ENCODE peak calls at places on chromosomes 11 and 22, in nine cellular contexts. One of them, this sample, is unnamed.
A peak's percentile ranks its signal among the peaks of the same experiment; 100 is the strongest.

GRCh38 chr11:62669420-62670161 is 1.9 kb upstream of the UQCC3 start:
- DNase-seq in KBM-7: no peak
- DNase-seq in Right ventricle myocardium superior: no peak
- DNase-seq in activated CD4-positive, CD25-positive, alpha-beta regulatory T cell: no peak
- DNase-seq in H54: no peak
- DNase-seq in cardiac muscle cell: no peak
- DNase-seq in body of pancreas: peak; percentile 65
- DNase-seq in NCI-H1105: no peak
- DNase-seq in Daoy: no peak
- DNase-seq in this sample: no peak

GRCh38 chr22:43625242-43625641 is 186.9 kb downstream of the EFCAB6 start:
- DNase-seq in NCI-H1105: no peak
- DNase-seq in Right ventricle myocardium superior: no peak
- DNase-seq in activated CD4-positive, CD25-positive, alpha-beta regulatory T cell: no peak
- DNase-seq in H54: peak; percentile 62
- DNase-seq in cardiac muscle cell: no peak
- DNase-seq in body of pancreas: no peak
- DNase-seq in KBM-7: no peak
- DNase-seq in Daoy: peak; percentile 65
- DNase-seq in this sample: peak; percentile 47

GRCh38 chr11:71163371-71163770 is 89.0 kb downstream of the SHANK2 start:
- DNase-seq in Daoy: no peak
- DNase-seq in cardiac muscle cell: no peak
- DNase-seq in activated CD4-positive, CD25-positive, alpha-beta regulatory T cell: no peak
- DNase-seq in Right ventricle myocardium superior: no peak
- DNase-seq in KBM-7: no peak
- DNase-seq in body of pancreas: no peak
- DNase-seq in H54: no peak
- DNase-seq in NCI-H1105: no peak
- DNase-seq in this sample: no peak

GRCh38 chr11:69388210-69388609 is 93.3 kb upstream of the LINC01488 start:
- DNase-seq in Right ventricle myocardium superior: no peak
- DNase-seq in cardiac muscle cell: no peak
- DNase-seq in KBM-7: no peak
- DNase-seq in NCI-H1105: no peak
- DNase-seq in Daoy: no peak
- DNase-seq in activated CD4-positive, CD25-positive, alpha-beta regulatory T cell: no peak
- DNase-seq in H54: no peak
- DNase-seq in body of pancreas: no peak
- DNase-seq in this sample: no peak

GRCh38 chr11:66814678-66815077 is 28.6 kb upstream of the RCE1 start:
- DNase-seq in Right ventricle myocardium superior: no peak
- DNase-seq in activated CD4-positive, CD25-positive, alpha-beta regulatory T cell: no peak
- DNase-seq in KBM-7: no peak
- DNase-seq in NCI-H1105: no peak
- DNase-seq in cardiac muscle cell: no peak
- DNase-seq in Daoy: no peak
- DNase-seq in H54: no peak
- DNase-seq in body of pancreas: no peak
- DNase-seq in this sample: no peak

GRCh38 chr11:112903310-112903709 is 57.9 kb upstream of the NCAM1 start:
- DNase-seq in KBM-7: no peak
- DNase-seq in activated CD4-positive, CD25-positive, alpha-beta regulatory T cell: no peak
- DNase-seq in cardiac muscle cell: no peak
- DNase-seq in Daoy: peak; percentile 45
- DNase-seq in NCI-H1105: no peak
- DNase-seq in body of pancreas: no peak
- DNase-seq in Right ventricle myocardium superior: no peak
- DNase-seq in H54: no peak
- DNase-seq in this sample: no peak

GRCh38 chr22:28980326-28980725 is 81.3 kb downstream of the C22orf31 start:
- DNase-seq in body of pancreas: no peak
- DNase-seq in KBM-7: no peak
- DNase-seq in Right ventricle myocardium superior: no peak
- DNase-seq in Daoy: no peak
- DNase-seq in activated CD4-positive, CD25-positive, alpha-beta regulatory T cell: no peak
- DNase-seq in H54: no peak
- DNase-seq in NCI-H1105: no peak
- DNase-seq in cardiac muscle cell: peak; percentile 36
- DNase-seq in this sample: no peak

GRCh38 chr11:87031433-87032170 is 6.1 kb upstream of the TMEM135 start:
- DNase-seq in Daoy: no peak
- DNase-seq in body of pancreas: no peak
- DNase-seq in cardiac muscle cell: no peak
- DNase-seq in NCI-H1105: no peak
- DNase-seq in Right ventricle myocardium superior: no peak
- DNase-seq in KBM-7: no peak
- DNase-seq in H54: no peak
- DNase-seq in activated CD4-positive, CD25-positive, alpha-beta regulatory T cell: no peak
- DNase-seq in this sample: no peak

GRCh38 chr22:42360348-42360747 is 71.9 kb downstream of the NFAM1 start:
- DNase-seq in KBM-7: no peak
- DNase-seq in Right ventricle myocardium superior: no peak
- DNase-seq in NCI-H1105: peak; percentile 68
- DNase-seq in activated CD4-positive, CD25-positive, alpha-beta regulatory T cell: no peak
- DNase-seq in cardiac muscle cell: no peak
- DNase-seq in body of pancreas: peak; percentile 22
- DNase-seq in H54: no peak
- DNase-seq in Daoy: no peak
- DNase-seq in this sample: no peak

GRCh38 chr11:64164392-64165312 is 1.3 kb downstream of the MACROD1 start:
- DNase-seq in KBM-7: peak; percentile 32
- DNase-seq in activated CD4-positive, CD25-positive, alpha-beta regulatory T cell: no peak
- DNase-seq in Right ventricle myocardium superior: peak; percentile 65
- DNase-seq in H54: no peak
- DNase-seq in cardiac muscle cell: no peak
- DNase-seq in NCI-H1105: no peak
- DNase-seq in body of pancreas: peak; percentile 44
- DNase-seq in Daoy: no peak
- DNase-seq in this sample: no peak

GRCh38 chr11:2813141-2813908 is 72.2 kb downstream of the CDKN1C start:
- DNase-seq in Daoy: no peak
- DNase-seq in cardiac muscle cell: peak; percentile 72
- DNase-seq in H54: no peak
- DNase-seq in NCI-H1105: no peak
- DNase-seq in activated CD4-positive, CD25-positive, alpha-beta regulatory T cell: no peak
- DNase-seq in Right ventricle myocardium superior: peak; percentile 30
- DNase-seq in KBM-7: no peak
- DNase-seq in body of pancreas: no peak
- DNase-seq in this sample: peak; percentile 64

GRCh38 chr11:36469063-36469462 is 41.0 kb downstream of the TRAF6 start:
- DNase-seq in Right ventricle myocardium superior: no peak
- DNase-seq in activated CD4-positive, CD25-positive, alpha-beta regulatory T cell: no peak
- DNase-seq in H54: no peak
- DNase-seq in KBM-7: peak; percentile 61
- DNase-seq in body of pancreas: no peak
- DNase-seq in cardiac muscle cell: no peak
- DNase-seq in NCI-H1105: no peak
- DNase-seq in Daoy: peak; percentile 80
- DNase-seq in this sample: peak; percentile 50

GRCh38 chr11:102832612-102833011 is 10.8 kb downstream of the MMP3 start:
- DNase-seq in cardiac muscle cell: no peak
- DNase-seq in Right ventricle myocardium superior: no peak
- DNase-seq in H54: no peak
- DNase-seq in Daoy: no peak
- DNase-seq in NCI-H1105: no peak
- DNase-seq in activated CD4-positive, CD25-positive, alpha-beta regulatory T cell: no peak
- DNase-seq in KBM-7: no peak
- DNase-seq in body of pancreas: no peak
- DNase-seq in this sample: no peak

GRCh38 chr22:49963647-49964026 is 3.1 kb downstream of the PIM3 start:
- DNase-seq in H54: no peak
- DNase-seq in KBM-7: no peak
- DNase-seq in body of pancreas: peak; percentile 26
- DNase-seq in Daoy: no peak
- DNase-seq in activated CD4-positive, CD25-positive, alpha-beta regulatory T cell: no peak
- DNase-seq in cardiac muscle cell: no peak
- DNase-seq in Right ventricle myocardium superior: peak; percentile 45
- DNase-seq in NCI-H1105: no peak
- DNase-seq in this sample: no peak

GRCh38 chr11:117145393-117145761 is 1.3 kb downstream of the PAFAH1B2 start:
- DNase-seq in activated CD4-positive, CD25-positive, alpha-beta regulatory T cell: no peak
- DNase-seq in Daoy: peak; percentile 47
- DNase-seq in KBM-7: no peak
- DNase-seq in NCI-H1105: peak; percentile 20
- DNase-seq in body of pancreas: no peak
- DNase-seq in Right ventricle myocardium superior: no peak
- DNase-seq in H54: peak; percentile 25
- DNase-seq in cardiac muscle cell: peak; percentile 50
- DNase-seq in this sample: peak; percentile 39

GRCh38 chr11:114821626-114822025 is 143.3 kb downstream of the NXPE2 start:
- DNase-seq in H54: no peak
- DNase-seq in Right ventricle myocardium superior: no peak
- DNase-seq in body of pancreas: no peak
- DNase-seq in activated CD4-positive, CD25-positive, alpha-beta regulatory T cell: no peak
- DNase-seq in Daoy: peak; percentile 63
- DNase-seq in KBM-7: no peak
- DNase-seq in cardiac muscle cell: no peak
- DNase-seq in NCI-H1105: no peak
- DNase-seq in this sample: peak; percentile 13

GRCh38 chr11:250740-251299 is 14.0 kb downstream of the PSMD13 start:
- DNase-seq in Daoy: peak; percentile 41
- DNase-seq in body of pancreas: peak; percentile 66
- DNase-seq in KBM-7: peak; percentile 80
- DNase-seq in cardiac muscle cell: peak; percentile 68
- DNase-seq in NCI-H1105: no peak
- DNase-seq in Right ventricle myocardium superior: peak; percentile 72
- DNase-seq in H54: peak; percentile 49
- DNase-seq in activated CD4-positive, CD25-positive, alpha-beta regulatory T cell: peak; percentile 60
- DNase-seq in this sample: peak; percentile 38

GRCh38 chr11:65493367-65494176 is 5.3 kb upstream of the MALAT1 start:
- DNase-seq in NCI-H1105: no peak
- DNase-seq in body of pancreas: peak; percentile 72
- DNase-seq in Daoy: peak; percentile 96
- DNase-seq in H54: no peak
- DNase-seq in cardiac muscle cell: peak; percentile 93
- DNase-seq in KBM-7: no peak
- DNase-seq in Right ventricle myocardium superior: peak; percentile 73
- DNase-seq in activated CD4-positive, CD25-positive, alpha-beta regulatory T cell: no peak
- DNase-seq in this sample: peak; percentile 84

GRCh38 chr11:128865490-128865889 is 1.6 kb downstream of the KCNJ1 start:
- DNase-seq in NCI-H1105: no peak
- DNase-seq in Right ventricle myocardium superior: no peak
- DNase-seq in Daoy: peak; percentile 23
- DNase-seq in cardiac muscle cell: no peak
- DNase-seq in body of pancreas: no peak
- DNase-seq in KBM-7: no peak
- DNase-seq in activated CD4-positive, CD25-positive, alpha-beta regulatory T cell: no peak
- DNase-seq in H54: no peak
- DNase-seq in this sample: no peak

GRCh38 chr22:36375071-36375980 is 12.4 kb downstream of the MYH9 start:
- DNase-seq in NCI-H1105: no peak
- DNase-seq in Right ventricle myocardium superior: no peak
- DNase-seq in Daoy: no peak
- DNase-seq in KBM-7: no peak
- DNase-seq in cardiac muscle cell: no peak
- DNase-seq in activated CD4-positive, CD25-positive, alpha-beta regulatory T cell: no peak
- DNase-seq in body of pancreas: no peak
- DNase-seq in H54: no peak
- DNase-seq in this sample: no peak

GRCh38 chr22:21568207-21569075 is 927 bp downstream of the UBE2L3 start:
- DNase-seq in Daoy: peak; percentile 41
- DNase-seq in body of pancreas: peak; percentile 27
- DNase-seq in KBM-7: peak; percentile 47
- DNase-seq in Right ventricle myocardium superior: no peak
- DNase-seq in cardiac muscle cell: peak; percentile 49
- DNase-seq in H54: no peak
- DNase-seq in NCI-H1105: no peak
- DNase-seq in activated CD4-positive, CD25-positive, alpha-beta regulatory T cell: no peak
- DNase-seq in this sample: no peak

GRCh38 chr22:22357024-22357868 is 112.7 kb downstream of the VPREB1 start:
- DNase-seq in KBM-7: peak; percentile 63
- DNase-seq in activated CD4-positive, CD25-positive, alpha-beta regulatory T cell: peak; percentile 38
- DNase-seq in cardiac muscle cell: peak; percentile 70
- DNase-seq in H54: peak; percentile 66
- DNase-seq in Right ventricle myocardium superior: peak; percentile 76
- DNase-seq in Daoy: peak; percentile 73
- DNase-seq in body of pancreas: peak; percentile 70
- DNase-seq in NCI-H1105: peak; percentile 74
- DNase-seq in this sample: peak; percentile 48

GRCh38 chr11:95147364-95147905 is 57.8 kb downstream of the ENDOD1 start:
- DNase-seq in NCI-H1105: no peak
- DNase-seq in body of pancreas: no peak
- DNase-seq in activated CD4-positive, CD25-positive, alpha-beta regulatory T cell: no peak
- DNase-seq in Daoy: peak; percentile 82
- DNase-seq in Right ventricle myocardium superior: no peak
- DNase-seq in H54: peak; percentile 44
- DNase-seq in cardiac muscle cell: peak; percentile 96
- DNase-seq in KBM-7: peak; percentile 48
- DNase-seq in this sample: peak; percentile 58

GRCh38 chr11:128709402-128709801 is 15.5 kb downstream of the FLI1 start:
- DNase-seq in activated CD4-positive, CD25-positive, alpha-beta regulatory T cell: no peak
- DNase-seq in H54: no peak
- DNase-seq in Right ventricle myocardium superior: no peak
- DNase-seq in KBM-7: no peak
- DNase-seq in Daoy: peak; percentile 91
- DNase-seq in cardiac muscle cell: peak; percentile 99
- DNase-seq in body of pancreas: no peak
- DNase-seq in NCI-H1105: no peak
- DNase-seq in this sample: peak; percentile 34

GRCh38 chr11:119854521-119854920 is 125.5 kb upstream of the NECTIN1 start:
- DNase-seq in body of pancreas: no peak
- DNase-seq in KBM-7: no peak
- DNase-seq in Right ventricle myocardium superior: no peak
- DNase-seq in cardiac muscle cell: no peak
- DNase-seq in NCI-H1105: peak; percentile 15
- DNase-seq in Daoy: no peak
- DNase-seq in H54: no peak
- DNase-seq in activated CD4-positive, CD25-positive, alpha-beta regulatory T cell: no peak
- DNase-seq in this sample: peak; percentile 12

GRCh38 chr11:118370774-118371173 is 11.4 kb downstream of the UBE4A start:
- DNase-seq in Daoy: no peak
- DNase-seq in cardiac muscle cell: no peak
- DNase-seq in body of pancreas: no peak
- DNase-seq in activated CD4-positive, CD25-positive, alpha-beta regulatory T cell: no peak
- DNase-seq in Right ventricle myocardium superior: no peak
- DNase-seq in H54: no peak
- DNase-seq in KBM-7: no peak
- DNase-seq in NCI-H1105: no peak
- DNase-seq in this sample: no peak

GRCh38 chr11:130979386-130979972 is 63.2 kb upstream of the SNX19 start:
- DNase-seq in Right ventricle myocardium superior: no peak
- DNase-seq in NCI-H1105: peak; percentile 23
- DNase-seq in cardiac muscle cell: peak; percentile 58
- DNase-seq in KBM-7: peak; percentile 2
- DNase-seq in activated CD4-positive, CD25-positive, alpha-beta regulatory T cell: no peak
- DNase-seq in Daoy: no peak
- DNase-seq in H54: no peak
- DNase-seq in body of pancreas: no peak
- DNase-seq in this sample: peak; percentile 18

GRCh38 chr11:63536669-63537292 is at the start of gene PLAAT4:
- DNase-seq in Right ventricle myocardium superior: no peak
- DNase-seq in Daoy: peak; percentile 57
- DNase-seq in H54: peak; percentile 19
- DNase-seq in body of pancreas: peak; percentile 18
- DNase-seq in activated CD4-positive, CD25-positive, alpha-beta regulatory T cell: peak; percentile 9
- DNase-seq in NCI-H1105: no peak
- DNase-seq in KBM-7: no peak
- DNase-seq in cardiac muscle cell: peak; percentile 81
- DNase-seq in this sample: peak; percentile 65

GRCh38 chr11:17014321-17014773 is at the start of gene PLEKHA7:
- DNase-seq in activated CD4-positive, CD25-positive, alpha-beta regulatory T cell: no peak
- DNase-seq in Daoy: peak; percentile 33
- DNase-seq in Right ventricle myocardium superior: no peak
- DNase-seq in body of pancreas: no peak
- DNase-seq in cardiac muscle cell: no peak
- DNase-seq in H54: no peak
- DNase-seq in NCI-H1105: no peak
- DNase-seq in KBM-7: no peak
- DNase-seq in this sample: no peak

GRCh38 chr11:78251083-78251699 is 62.5 kb downstream of the USP35 start:
- DNase-seq in H54: peak; percentile 26
- DNase-seq in body of pancreas: no peak
- DNase-seq in KBM-7: no peak
- DNase-seq in NCI-H1105: no peak
- DNase-seq in activated CD4-positive, CD25-positive, alpha-beta regulatory T cell: no peak
- DNase-seq in Right ventricle myocardium superior: no peak
- DNase-seq in Daoy: peak; percentile 9
- DNase-seq in cardiac muscle cell: peak; percentile 78
- DNase-seq in this sample: no peak

GRCh38 chr11:7548659-7549283 is 35.0 kb downstream of the PPFIBP2 start:
- DNase-seq in Right ventricle myocardium superior: no peak
- DNase-seq in activated CD4-positive, CD25-positive, alpha-beta regulatory T cell: no peak
- DNase-seq in Daoy: no peak
- DNase-seq in NCI-H1105: no peak
- DNase-seq in KBM-7: peak; percentile 26
- DNase-seq in body of pancreas: no peak
- DNase-seq in cardiac muscle cell: no peak
- DNase-seq in H54: peak; percentile 15
- DNase-seq in this sample: no peak